ENCODE peak calls at places on chromosome 2, in seven cellular contexts. One of them, this sample, is unnamed.

GRCh38 chr2:225911019-225911418 is 511.5 kb downstream of the NYAP2 start:
- DNase-seq in NCI-H345: no peak
- DNase-seq in HepG2: no peak
- DNase-seq in NCI-H1092: no peak
- DNase-seq in dermis microvascular lymphatic vessel endothelial cell: no peak
- DNase-seq in activated naive CD4-positive, alpha-beta T cell treated with anti-CD3 and anti-CD28 coated beads, Interleukin-2, amount 10 ng/mL, durations not matched to agents 7 days and 5 days: no peak
- DNase-seq in stimulated activated naive CD8-positive, alpha-beta T cell treated with anti-CD3 and anti-CD28 coated beads, Interleukin-15, amount 100 ng/mL, for 72 hours: no peak
- DNase-seq in this sample: no peak

GRCh38 chr2:121075006-121075545 is 209.9 kb downstream of the TFCP2L1 start:
- DNase-seq in NCI-H345: peak; percentile 66
- DNase-seq in HepG2: no peak
- DNase-seq in NCI-H1092: no peak
- DNase-seq in dermis microvascular lymphatic vessel endothelial cell: peak; percentile 62
- DNase-seq in activated naive CD4-positive, alpha-beta T cell treated with anti-CD3 and anti-CD28 coated beads, Interleukin-2, amount 10 ng/mL, durations not matched to agents 7 days and 5 days: no peak
- DNase-seq in stimulated activated naive CD8-positive, alpha-beta T cell treated with anti-CD3 and anti-CD28 coated beads, Interleukin-15, amount 100 ng/mL, for 72 hours: peak; percentile 49
- DNase-seq in this sample: peak; percentile 30

GRCh38 chr2:235170536-235171510 is 219.0 kb downstream of the SH3BP4 start:
- DNase-seq in NCI-H345: peak; percentile 91
- DNase-seq in HepG2: no peak
- DNase-seq in NCI-H1092: peak; percentile 8
- DNase-seq in dermis microvascular lymphatic vessel endothelial cell: no peak
- DNase-seq in activated naive CD4-positive, alpha-beta T cell treated with anti-CD3 and anti-CD28 coated beads, Interleukin-2, amount 10 ng/mL, durations not matched to agents 7 days and 5 days: no peak
- DNase-seq in stimulated activated naive CD8-positive, alpha-beta T cell treated with anti-CD3 and anti-CD28 coated beads, Interleukin-15, amount 100 ng/mL, for 72 hours: no peak
- DNase-seq in this sample: peak; percentile 25

GRCh38 chr2:171712051-171712450 is 24.8 kb downstream of the DYNC1I2 start:
- DNase-seq in NCI-H345: no peak
- DNase-seq in HepG2: no peak
- DNase-seq in NCI-H1092: no peak
- DNase-seq in dermis microvascular lymphatic vessel endothelial cell: peak; percentile 84
- DNase-seq in activated naive CD4-positive, alpha-beta T cell treated with anti-CD3 and anti-CD28 coated beads, Interleukin-2, amount 10 ng/mL, durations not matched to agents 7 days and 5 days: no peak
- DNase-seq in stimulated activated naive CD8-positive, alpha-beta T cell treated with anti-CD3 and anti-CD28 coated beads, Interleukin-15, amount 100 ng/mL, for 72 hours: no peak
- DNase-seq in this sample: no peak

GRCh38 chr2:42939411-42940206 is 147.2 kb upstream of the HAAO start:
- DNase-seq in NCI-H345: no peak
- DNase-seq in HepG2: no peak
- DNase-seq in NCI-H1092: no peak
- DNase-seq in dermis microvascular lymphatic vessel endothelial cell: no peak
- DNase-seq in activated naive CD4-positive, alpha-beta T cell treated with anti-CD3 and anti-CD28 coated beads, Interleukin-2, amount 10 ng/mL, durations not matched to agents 7 days and 5 days: no peak
- DNase-seq in stimulated activated naive CD8-positive, alpha-beta T cell treated with anti-CD3 and anti-CD28 coated beads, Interleukin-15, amount 100 ng/mL, for 72 hours: no peak
- DNase-seq in this sample: no peak

GRCh38 chr2:203404996-203405395 is 76.8 kb downstream of the ABI2 start:
- DNase-seq in NCI-H345: no peak
- DNase-seq in HepG2: no peak
- DNase-seq in NCI-H1092: no peak
- DNase-seq in dermis microvascular lymphatic vessel endothelial cell: no peak
- DNase-seq in activated naive CD4-positive, alpha-beta T cell treated with anti-CD3 and anti-CD28 coated beads, Interleukin-2, amount 10 ng/mL, durations not matched to agents 7 days and 5 days: no peak
- DNase-seq in stimulated activated naive CD8-positive, alpha-beta T cell treated with anti-CD3 and anti-CD28 coated beads, Interleukin-15, amount 100 ng/mL, for 72 hours: no peak
- DNase-seq in this sample: no peak

GRCh38 chr2:43312751-43313641 is 86.6 kb upstream of the ZFP36L2 start:
- DNase-seq in NCI-H345: no peak
- DNase-seq in HepG2: no peak
- DNase-seq in NCI-H1092: peak; percentile 52
- DNase-seq in dermis microvascular lymphatic vessel endothelial cell: peak; percentile 69
- DNase-seq in activated naive CD4-positive, alpha-beta T cell treated with anti-CD3 and anti-CD28 coated beads, Interleukin-2, amount 10 ng/mL, durations not matched to agents 7 days and 5 days: no peak
- DNase-seq in stimulated activated naive CD8-positive, alpha-beta T cell treated with anti-CD3 and anti-CD28 coated beads, Interleukin-15, amount 100 ng/mL, for 72 hours: no peak
- DNase-seq in this sample: peak; percentile 36

GRCh38 chr2:8231909-8232308 is 449.9 kb upstream of the ID2 start:
- DNase-seq in NCI-H345: no peak
- DNase-seq in HepG2: no peak
- DNase-seq in NCI-H1092: no peak
- DNase-seq in dermis microvascular lymphatic vessel endothelial cell: no peak
- DNase-seq in activated naive CD4-positive, alpha-beta T cell treated with anti-CD3 and anti-CD28 coated beads, Interleukin-2, amount 10 ng/mL, durations not matched to agents 7 days and 5 days: no peak
- DNase-seq in stimulated activated naive CD8-positive, alpha-beta T cell treated with anti-CD3 and anti-CD28 coated beads, Interleukin-15, amount 100 ng/mL, for 72 hours: no peak
- DNase-seq in this sample: no peak